ENCODE peak calls at places on chromosomes 1 and 21, in nine cellular contexts. E is SJSA1; Y is heart left ventricle; B is sigmoid colon; Q is GM23338; J is CD8-positive, alpha-beta memory T cell; A is left ventricle myocardium inferior; K is gastrocnemius medialis; C is A673. I is an unnamed sample.

GRCh38 chr1:53595906-53596305 is 136.7 kb downstream of the DMRTB1 start:
- DNase-seq in E (no peak), Y (peak; percentile 33), B (no peak), Q (no peak), J (no peak), A (no peak), K (no peak), C (no peak), I (no peak)

GRCh38 chr1:158199840-158200239 is 19.1 kb downstream of the CD1D start:
- DNase-seq in E (no peak), Y (no peak), B (no peak), Q (no peak), J (no peak), A (no peak), K (no peak), C (peak; percentile 46), I (no peak)

GRCh38 chr1:175274368-175274767 is 81.8 kb upstream of the KIAA0040 start:
- DNase-seq in E (no peak), Y (no peak), B (no peak), Q (no peak), J (no peak), A (no peak), K (no peak), C (no peak), I (no peak)

GRCh38 chr21:46111193-46111571 is 13.3 kb downstream of the COL6A2 start:
- DNase-seq in E (no peak), Y (no peak), B (peak; percentile 67), Q (no peak), J (peak; percentile 33), A (no peak), K (peak; percentile 5), C (no peak), I (no peak)

GRCh38 chr1:212567676-212568075 is 40.9 kb upstream of the ATF3 start:
- DNase-seq in E (no peak), Y (no peak), B (no peak), Q (no peak), J (no peak), A (no peak), K (no peak), C (no peak), I (no peak)

GRCh38 chr1:26053718-26054572 is 8.0 kb upstream of the SLC30A2 start:
- DNase-seq in E (no peak), Y (no peak), B (no peak), Q (peak; percentile 32), J (no peak), A (no peak), K (no peak), C (no peak), I (no peak)

GRCh38 chr1:240350910-240351331 is 259.2 kb downstream of the FMN2 start:
- DNase-seq in E (peak; percentile 64), Y (no peak), B (no peak), Q (no peak), J (no peak), A (no peak), K (no peak), C (no peak), I (no peak)

GRCh38 chr1:223429821-223430220 is 36.6 kb downstream of the CCDC185 start:
- DNase-seq in E (no peak), Y (no peak), B (no peak), Q (no peak), J (no peak), A (no peak), K (no peak), C (no peak), I (no peak)

GRCh38 chr1:31714442-31715096 is 10.8 kb upstream of the COL16A1 start:
- DNase-seq in E (peak; percentile 99), Y (peak; percentile 84), B (peak; percentile 95), Q (peak; percentile 83), J (no peak), A (peak; percentile 69), K (peak; percentile 77), C (peak; percentile 73), I (peak; percentile 79)

GRCh38 chr1:162217674-162218073 is 148.2 kb downstream of the NOS1AP start:
- DNase-seq in E (no peak), Y (no peak), B (no peak), Q (no peak), J (no peak), A (no peak), K (no peak), C (peak; percentile 80), I (no peak)

GRCh38 chr1:78007677-78008341 is 3.1 kb downstream of the DNAJB4 start:
- DNase-seq in E (no peak), Y (no peak), B (no peak), Q (no peak), J (no peak), A (no peak), K (no peak), C (no peak), I (no peak)

GRCh38 chr1:42263019-42263418 is 72.0 kb downstream of the FOXJ3 start:
- DNase-seq in E (no peak), Y (no peak), B (no peak), Q (no peak), J (no peak), A (no peak), K (no peak), C (no peak), I (no peak)

GRCh38 chr1:162632234-162632666 is at the start of gene DDR2:
- DNase-seq in E (peak; percentile 95), Y (no peak), B (peak; percentile 94), Q (peak; percentile 45), J (no peak), A (peak; percentile 58), K (peak; percentile 72), C (peak; percentile 93), I (peak; percentile 77)

GRCh38 chr21:28936721-28937120 is 56.0 kb downstream of the LTN1 start:
- DNase-seq in E (no peak), Y (no peak), B (no peak), Q (no peak), J (no peak), A (no peak), K (no peak), C (no peak), I (no peak)

GRCh38 chr1:85894651-85895050 is 186.4 kb upstream of the ZNHIT6 start:
- DNase-seq in E (peak; percentile 11), Y (no peak), B (no peak), Q (peak; percentile 66), J (no peak), A (no peak), K (no peak), C (peak; percentile 54), I (no peak)

GRCh38 chr1:223843934-223844333 is 1.8 kb downstream of the TP53BP2 start:
- DNase-seq in E (no peak), Y (no peak), B (no peak), Q (no peak), J (no peak), A (no peak), K (no peak), C (no peak), I (no peak)

GRCh38 chr1:243563732-243564131 is 286.3 kb downstream of the AKT3 start:
- DNase-seq in E (no peak), Y (no peak), B (no peak), Q (no peak), J (no peak), A (no peak), K (no peak), C (no peak), I (no peak)

GRCh38 chr1:207289756-207290155 is 31.7 kb upstream of the CD55 start:
- DNase-seq in E (no peak), Y (no peak), B (no peak), Q (no peak), J (no peak), A (no peak), K (no peak), C (no peak), I (no peak)

GRCh38 chr1:162349635-162350330 is 26.9 kb downstream of the SPATA46 start:
- DNase-seq in E (peak; percentile 91), Y (no peak), B (no peak), Q (no peak), J (no peak), A (no peak), K (no peak), C (peak; percentile 73), I (no peak)

GRCh38 chr1:38697387-38697786 is 162.2 kb downstream of the RRAGC start:
- DNase-seq in E (no peak), Y (no peak), B (no peak), Q (no peak), J (no peak), A (no peak), K (no peak), C (no peak), I (no peak)

GRCh38 chr21:17189963-17190362 is 322.9 kb upstream of the CXADR start:
- DNase-seq in E (no peak), Y (no peak), B (no peak), Q (no peak), J (no peak), A (no peak), K (no peak), C (no peak), I (no peak)

GRCh38 chr1:109388884-109389637 is 8.7 kb downstream of the SORT1 start:
- DNase-seq in E (no peak), Y (no peak), B (no peak), Q (no peak), J (no peak), A (no peak), K (peak; percentile 42), C (no peak), I (no peak)
- H3K27ac ChIP-seq in E (no peak overlapping the region), Y (peak overlapping the region; percentile 84), B (peak overlapping the region; percentile 87), Q (no peak overlapping the region), J (peak overlapping the region; percentile 71), A (peak overlapping the region; percentile 92), K (peak overlapping the region; percentile 83), C (no peak overlapping the region), I (peak overlapping the region; percentile 92)

GRCh38 chr1:172515927-172516326 is 17.0 kb upstream of the SUCO start:
- DNase-seq in E (no peak), Y (no peak), B (no peak), Q (no peak), J (no peak), A (no peak), K (no peak), C (no peak), I (no peak)
- H3K27ac ChIP-seq in E (no peak overlapping the region), Y (no peak overlapping the region), B (no peak overlapping the region), Q (no peak overlapping the region), J (no peak overlapping the region), A (no peak overlapping the region), K (no peak overlapping the region), C (no peak overlapping the region), I (no peak overlapping the region)

GRCh38 chr1:71562298-71562697 is 481.5 kb upstream of the ZRANB2 start:
- DNase-seq in E (no peak), Y (no peak), B (no peak), Q (no peak), J (no peak), A (no peak), K (no peak), C (no peak), I (no peak)
- H3K27ac ChIP-seq in E (no peak overlapping the region), Y (no peak overlapping the region), B (peak overlapping the region; percentile 44), Q (no peak overlapping the region), J (no peak overlapping the region), A (no peak overlapping the region), K (no peak overlapping the region), C (no peak overlapping the region), I (no peak overlapping the region)

DNA sequence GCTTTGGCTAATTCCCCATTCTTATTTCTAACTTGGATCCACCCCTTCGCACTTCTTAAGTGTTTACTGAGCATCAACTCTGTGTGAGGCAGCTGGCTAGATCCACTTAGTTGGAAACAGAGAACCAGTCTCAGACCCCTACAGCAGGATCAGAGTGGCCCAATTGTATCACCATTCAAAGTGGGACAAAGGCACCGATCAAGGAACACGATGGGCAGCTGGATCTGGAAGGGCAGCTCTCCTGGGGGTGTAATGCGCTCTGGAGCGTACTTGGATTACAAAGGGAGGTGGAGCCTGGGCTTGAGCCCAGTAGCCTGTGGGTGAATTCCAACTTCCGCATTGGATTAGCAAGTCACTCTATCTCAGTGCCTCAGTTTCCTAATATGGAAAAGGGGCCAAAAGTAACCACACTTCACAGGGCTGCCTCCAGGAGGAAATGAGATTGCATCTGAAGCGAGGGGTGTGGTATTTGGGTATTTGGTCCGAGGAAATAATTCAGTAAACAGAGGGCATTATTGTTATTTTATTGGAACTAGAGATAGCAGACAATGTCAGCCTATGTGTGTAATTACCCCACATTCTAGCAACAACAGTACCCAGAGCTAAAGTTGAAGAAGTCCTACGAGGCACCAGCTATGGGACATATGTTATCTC is 11.9 kb downstream of the ECE1 start:
- DNase-seq in E (peak; percentile 15), Y (no peak), B (peak; percentile 66), Q (no peak), J (no peak), A (no peak), K (no peak), C (no peak), I (no peak)
- H3K27ac ChIP-seq in E (peak overlapping the region; percentile 83), Y (peak overlapping the region; percentile 85), B (peak overlapping the region; percentile 67), Q (peak overlapping the region; percentile 63), J (no peak overlapping the region), A (peak overlapping the region; percentile 95), K (peak overlapping the region; percentile 82), C (no peak overlapping the region), I (peak overlapping the region; percentile 68)